ENCODE peak calls at places on chromosomes 13 and 19, in ten cellular contexts. X is colonic mucosa, B is brain microvascular endothelial cell, R is left ventricle myocardium inferior, M is body of pancreas, F is cardiac muscle cell, T is tibial nerve, Q is psoas muscle, V is pancreas, D is dorsolateral prefrontal cortex. Z is an unnamed sample.

GRCh38 chr19:41441321-41441945 is 1.5 kb upstream of the ERICH4 start:
- DNase-seq in X (no peak), B (no peak), R (no peak), M (no peak), F (no peak), T (no peak), Q (no peak), V (no peak), D (no peak), Z (no peak)

GRCh38 chr13:25733696-25734435 is 317.9 kb downstream of the SHISA2 start:
- DNase-seq in X (no peak), B (no peak), R (no peak), M (no peak), F (no peak), T (no peak), Q (no peak), V (no peak), D (no peak), Z (no peak)

GRCh38 chr13:98775844-98776598 is 23.5 kb upstream of the SLC15A1 start:
- DNase-seq in X (peak; percentile 86), B (peak; percentile 90), R (no peak), M (no peak), F (no peak), T (no peak), Q (no peak), V (no peak), D (no peak), Z (no peak)

GRCh38 chr13:23928985-23929384 is 31.7 kb upstream of the C1QTNF9B start:
- DNase-seq in X (no peak), B (peak; percentile 79), R (no peak), M (no peak), F (peak; percentile 70), T (no peak), Q (no peak), V (no peak), D (no peak), Z (no peak)

GRCh38 chr13:43804461-43805070 is 17.8 kb upstream of the ENOX1 start:
- DNase-seq in X (peak; percentile 24), B (peak; percentile 76), R (no peak), M (peak; percentile 15), F (peak; percentile 85), T (peak; percentile 81), Q (no peak), V (no peak), D (no peak), Z (no peak)

GRCh38 chr19:45045671-45046353 is 7.0 kb downstream of the CLASRP start:
- DNase-seq in X (no peak), B (no peak), R (no peak), M (peak; percentile 61), F (no peak), T (no peak), Q (no peak), V (no peak), D (peak; percentile 79), Z (no peak)

GRCh38 chr13:79860757-79861156 is 379.8 kb downstream of the NDFIP2 start:
- DNase-seq in X (peak; percentile 21), B (no peak), R (no peak), M (no peak), F (no peak), T (no peak), Q (no peak), V (no peak), D (no peak), Z (no peak)

GRCh38 chr19:29622191-29623070 is 16.3 kb downstream of the POP4 start:
- DNase-seq in X (no peak), B (no peak), R (no peak), M (no peak), F (no peak), T (no peak), Q (peak; percentile 29), V (no peak), D (no peak), Z (no peak)

GRCh38 chr13:113073942-113074341 is 31.6 kb upstream of the F7 start:
- DNase-seq in X (no peak), B (no peak), R (no peak), M (no peak), F (no peak), T (no peak), Q (peak; percentile 9), V (no peak), D (no peak), Z (no peak)

GRCh38 chr19:6318772-6319171 is 14.6 kb downstream of the ACER1 start:
- DNase-seq in X (no peak), B (peak; percentile 40), R (no peak), M (no peak), F (no peak), T (no peak), Q (no peak), V (no peak), D (no peak), Z (no peak)

GRCh38 chr19:1837625-1838105 is 10.6 kb downstream of the REXO1 start:
- DNase-seq in X (peak; percentile 71), B (no peak), R (peak; percentile 35), M (peak; percentile 46), F (peak; percentile 38), T (no peak), Q (no peak), V (peak; percentile 58), D (no peak), Z (no peak)

GRCh38 chr19:37218592-37218935 is 550 bp downstream of the ZNF383 start:
- DNase-seq in X (no peak), B (peak; percentile 24), R (no peak), M (no peak), F (no peak), T (no peak), Q (no peak), V (no peak), D (no peak), Z (no peak)

GRCh38 chr19:15213715-15214381 is 13.1 kb upstream of the NOTCH3 start:
- DNase-seq in X (no peak), B (peak; percentile 25), R (peak; percentile 84), M (peak; percentile 53), F (peak; percentile 62), T (no peak), Q (peak; percentile 90), V (peak; percentile 74), D (no peak), Z (no peak)

GRCh38 chr19:19458110-19458816 is 52.8 kb downstream of the GATAD2A start:
- DNase-seq in X (no peak), B (no peak), R (no peak), M (no peak), F (no peak), T (no peak), Q (no peak), V (no peak), D (no peak), Z (peak; percentile 13)

GRCh38 chr13:51913421-51914136 is 51.8 kb downstream of the CCDC70 start:
- DNase-seq in X (no peak), B (no peak), R (no peak), M (no peak), F (no peak), T (no peak), Q (no peak), V (no peak), D (no peak), Z (no peak)
- H3K4me3 ChIP-seq in X (no peak overlapping the region), B (no peak overlapping the region), R (no peak overlapping the region), M (no peak overlapping the region), F (no peak overlapping the region), T (no peak overlapping the region), Q (no peak overlapping the region), V (no peak overlapping the region), D (no peak overlapping the region), Z (no peak overlapping the region)

GRCh38 chr19:373391-374182 is 29.0 kb upstream of the MIER2 start:
- DNase-seq in X (no peak), B (no peak), R (no peak), M (no peak), F (no peak), T (no peak), Q (no peak), V (no peak), D (no peak), Z (no peak)
- H3K27me3 ChIP-seq in X (no peaks in the 10 kb centered on the region), B (peaks cover 17% of the 10 kb centered on the region), R (peaks cover 71% of the 10 kb centered on the region), M (peaks cover 10% of the 10 kb centered on the region), F (no peaks in the 10 kb centered on the region), T (no peaks in the 10 kb centered on the region), Q (no peaks in the 10 kb centered on the region), V (no peaks in the 10 kb centered on the region), D (no peaks in the 10 kb centered on the region), Z (peaks cover 29% of the 10 kb centered on the region)

GRCh38 chr19:10086032-10086903 is at the start of gene SHFL:
- DNase-seq in X (peak; percentile 86), B (peak; percentile 20), R (peak; percentile 72), M (peak; percentile 80), F (peak; percentile 71), T (peak; percentile 50), Q (peak; percentile 78), V (peak; percentile 81), D (peak; percentile 46), Z (peak; percentile 89)

GRCh38 chr19:10084803-10085202 is 1.3 kb upstream of the SHFL start:
- DNase-seq in X (no peak), B (no peak), R (no peak), M (no peak), F (no peak), T (no peak), Q (no peak), V (no peak), D (no peak), Z (no peak)

GRCh38 chr19:10085641-10086031 is 481 bp upstream of the SHFL start:
- DNase-seq in X (no peak), B (no peak), R (no peak), M (no peak), F (no peak), T (no peak), Q (no peak), V (no peak), D (no peak), Z (no peak)

GRCh38 chr19:10087296-10088061 is 1.4 kb downstream of the SHFL start:
- DNase-seq in X (no peak), B (no peak), R (no peak), M (no peak), F (no peak), T (no peak), Q (peak; percentile 19), V (no peak), D (no peak), Z (no peak)

GRCh38 chr19:10086904-10087256 is 763 bp downstream of the SHFL start:
- DNase-seq in X (no peak), B (no peak), R (no peak), M (no peak), F (peak; percentile 22), T (no peak), Q (peak; percentile 59), V (peak; percentile 52), D (no peak), Z (no peak)
- H3K27ac ChIP-seq in X (peak overlapping the region; percentile 68), B (no peak overlapping the region), R (peak overlapping the region; percentile 96), M (peak overlapping the region; percentile 78), F (no peak overlapping the region), T (peak overlapping the region; percentile 87), Q (peak overlapping the region; percentile 62), V (peak overlapping the region; percentile 71), D (peak overlapping the region; percentile 96), Z (peak overlapping the region; percentile 94)

DNA sequence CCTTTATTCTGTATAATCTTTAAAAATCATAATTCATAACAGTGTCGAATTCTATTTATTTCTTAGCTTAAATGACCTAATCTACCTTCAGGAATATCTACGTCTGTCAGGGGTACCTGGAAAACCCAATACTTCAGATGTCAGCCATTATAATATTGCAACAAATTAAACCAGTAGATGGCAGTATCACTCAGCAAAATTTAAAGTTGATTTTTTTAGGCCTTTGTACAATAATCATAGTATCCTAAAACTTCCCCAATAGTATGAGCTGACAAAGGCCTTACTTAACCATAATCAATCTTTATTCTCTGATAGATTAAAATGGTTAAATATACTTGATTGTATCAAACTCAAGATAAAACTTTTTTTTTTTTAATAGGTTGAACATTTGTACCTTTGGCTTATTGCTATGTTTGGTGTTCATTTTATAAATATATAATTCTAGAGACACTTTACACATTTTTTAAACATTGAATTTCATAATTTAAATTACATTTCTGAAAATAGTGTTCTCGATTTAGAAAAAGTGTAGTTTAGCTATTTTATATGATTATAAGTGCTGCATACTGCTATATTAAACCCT is 830.2 kb upstream of the SPRY2 start:
- DNase-seq in X (no peak), B (no peak), R (no peak), M (no peak), F (peak; percentile 32), T (no peak), Q (no peak), V (no peak), D (no peak), Z (no peak)
- H3K4me3 ChIP-seq in X (no peak overlapping the region), B (no peak overlapping the region), R (no peak overlapping the region), M (no peak overlapping the region), F (no peak overlapping the region), T (no peak overlapping the region), Q (no peak overlapping the region), V (no peak overlapping the region), D (no peak overlapping the region), Z (no peak overlapping the region)